ENCODE peak calls at places on chromosomes 11 and 22, in seven cellular contexts. I, O, V, Q, S, J and P are unnamed samples. For H3K27me3, the result is how much of the 10 kb centered on the place peaks cover.

GRCh38 chr11:12784987-12785386 is 110.8 kb downstream of the TEAD1 start:
- DNase-seq in I (no peak), O (no peak), V (no peak), Q (no peak), S (no peak), J (no peak), P (no peak)

GRCh38 chr11:125626381-125626950 is 1.5 kb downstream of the CHEK1 start:
- DNase-seq in I (no peak), O (no peak), V (no peak), Q (peak), S (no peak), J (no peak), P (no peak)

GRCh38 chr11:128934351-128934750 is 8.3 kb downstream of the TP53AIP1 start:
- DNase-seq in I (no peak), O (no peak), V (no peak), Q (no peak), S (no peak), J (no peak), P (no peak)

GRCh38 chr11:125517116-125517804 is 21.2 kb upstream of the FEZ1 start:
- DNase-seq in I (peak), O (peak), V (no peak), Q (peak), S (no peak), J (no peak), P (no peak)

GRCh38 chr22:47279337-47279736 is 516.9 kb downstream of the TBC1D22A start:
- DNase-seq in I (no peak), O (no peak), V (no peak), Q (no peak), S (no peak), J (no peak), P (no peak)

GRCh38 chr11:110526323-110526722 is 96.6 kb downstream of the FDX1 start:
- DNase-seq in I (no peak), O (no peak), V (no peak), Q (no peak), S (peak), J (no peak), P (no peak)

GRCh38 chr11:820655-821512 is 2.2 kb downstream of the PNPLA2 start:
- DNase-seq in I (peak), O (peak), V (no peak), Q (peak), S (peak), J (peak), P (peak)

GRCh38 chr11:45322891-45323597 is 36.9 kb upstream of the SYT13 start:
- DNase-seq in I (no peak), O (no peak), V (no peak), Q (no peak), S (no peak), J (peak), P (no peak)

GRCh38 chr22:29311468-29312217 is 3.9 kb downstream of the RASL10A start:
- DNase-seq in I (no peak), O (no peak), V (no peak), Q (no peak), S (no peak), J (peak), P (no peak)

GRCh38 chr11:105392546-105392945 is 217.3 kb upstream of the GRIA4 start:
- DNase-seq in I (no peak), O (no peak), V (no peak), Q (no peak), S (no peak), J (no peak), P (peak)

GRCh38 chr11:83033972-83034672 is 37.6 kb downstream of the RAB30 start:
- DNase-seq in I (peak), O (peak), V (no peak), Q (peak), S (peak), J (peak), P (peak)

GRCh38 chr11:45259607-45260006 is 26.5 kb downstream of the SYT13 start:
- DNase-seq in I (peak), O (no peak), V (no peak), Q (no peak), S (no peak), J (peak), P (peak)

GRCh38 chr11:123702137-123702536 is 39.3 kb downstream of the ZNF202 start:
- DNase-seq in I (no peak), O (no peak), V (peak), Q (no peak), S (no peak), J (no peak), P (no peak)

GRCh38 chr11:2509481-2510001 is 64.7 kb downstream of the KCNQ1 start:
- DNase-seq in I (no peak), O (no peak), V (no peak), Q (no peak), S (peak), J (peak), P (no peak)

GRCh38 chr11:96264364-96264763 is 78.6 kb downstream of the MAML2 start:
- DNase-seq in I (no peak), O (no peak), V (no peak), Q (no peak), S (no peak), J (no peak), P (no peak)

GRCh38 chr11:59600636-59601035 is 14.9 kb downstream of the OSBP start:
- DNase-seq in I (no peak), O (no peak), V (no peak), Q (no peak), S (no peak), J (no peak), P (no peak)

GRCh38 chr22:49826603-49827306 is 918 bp downstream of the BRD1 start:
- DNase-seq in I (peak), O (peak), V (peak), Q (peak), S (peak), J (peak), P (peak)

GRCh38 chr11:95877288-95877687 is 46.6 kb downstream of the MTMR2 start:
- DNase-seq in I (no peak), O (no peak), V (no peak), Q (peak), S (no peak), J (no peak), P (peak)

GRCh38 chr11:75547177-75547576 is 14.9 kb upstream of the SERPINH1 start:
- DNase-seq in I (no peak), O (no peak), V (no peak), Q (no peak), S (no peak), J (no peak), P (no peak)

GRCh38 chr11:46346886-46347636 is at the start of gene DGKZ:
- DNase-seq in I (peak), O (peak), V (peak), Q (peak), S (peak), J (peak), P (peak)

GRCh38 chr11:2574043-2574552 is 125.7 kb downstream of the KCNQ1OT1 start:
- DNase-seq in I (no peak), O (peak), V (no peak), Q (no peak), S (no peak), J (peak), P (no peak)

GRCh38 chr11:10379022-10379421 is 74.1 kb downstream of the ADM start:
- DNase-seq in I (peak), O (no peak), V (no peak), Q (peak), S (no peak), J (no peak), P (no peak)

GRCh38 chr11:1952806-1953482 is 5.8 kb downstream of the MRPL23 start:
- DNase-seq in I (no peak), O (peak), V (no peak), Q (no peak), S (no peak), J (peak), P (no peak)

GRCh38 chr11:120622189-120622912 is 110.8 kb downstream of the GRIK4 start:
- DNase-seq in I (no peak), O (no peak), V (no peak), Q (no peak), S (no peak), J (peak), P (peak)

GRCh38 chr22:19478466-19479357 is at the start of gene UFD1:
- DNase-seq in I (peak), O (peak), V (peak), Q (no peak), S (peak), J (peak), P (no peak)

GRCh38 chr11:113994077-113994954 is 19.4 kb downstream of the HTR3A start:
- DNase-seq in I (peak), O (peak), V (no peak), Q (peak), S (no peak), J (peak), P (no peak)

GRCh38 chr11:59755701-59756495 is 722 bp downstream of the STX3 start:
- DNase-seq in I (peak), O (peak), V (no peak), Q (peak), S (peak), J (peak), P (peak)

GRCh38 chr11:123405123-123405592 is 24.9 kb upstream of the GRAMD1B start:
- DNase-seq in I (no peak), O (no peak), V (peak), Q (no peak), S (no peak), J (peak), P (no peak)

GRCh38 chr11:29435421-29435820 is 581.4 kb downstream of the KCNA4 start:
- DNase-seq in I (no peak), O (no peak), V (no peak), Q (peak), S (no peak), J (no peak), P (peak)

GRCh38 chr11:134272381-134273316 is 3.5 kb upstream of the GLB1L3 start:
- DNase-seq in I (peak), O (no peak), V (no peak), Q (no peak), S (no peak), J (no peak), P (no peak)

GRCh38 chr22:17767236-17768065 is 6.8 kb downstream of the BID start:
- DNase-seq in I (no peak), O (no peak), V (peak), Q (no peak), S (no peak), J (no peak), P (no peak)

GRCh38 chr11:12288212-12288933 is 89.0 kb upstream of the PARVA start:
- DNase-seq in I (peak), O (peak), V (no peak), Q (peak), S (peak), J (peak), P (peak)

GRCh38 chr11:59157433-59157832 is 14.5 kb upstream of the DTX4 start:
- DNase-seq in I (no peak), O (no peak), V (no peak), Q (no peak), S (no peak), J (no peak), P (no peak)

GRCh38 chr11:36405585-36406367 is 104.3 kb downstream of the TRAF6 start:
- DNase-seq in I (no peak), O (no peak), V (no peak), Q (no peak), S (no peak), J (no peak), P (no peak)

GRCh38 chr22:21603973-21604372 is 25.8 kb downstream of the YDJC start:
- DNase-seq in I (no peak), O (no peak), V (no peak), Q (no peak), S (no peak), J (no peak), P (no peak)

GRCh38 chr11:120954381-120954780 is 69.5 kb upstream of the TBCEL start:
- DNase-seq in I (no peak), O (no peak), V (no peak), Q (no peak), S (no peak), J (no peak), P (no peak)

GRCh38 chr11:120344302-120345004 is 8.2 kb downstream of the ARHGEF12 start:
- DNase-seq in I (no peak), O (no peak), V (peak), Q (no peak), S (no peak), J (no peak), P (peak)

GRCh38 chr11:119134389-119134978 is 13.1 kb downstream of the HINFP start:
- DNase-seq in I (no peak), O (peak), V (no peak), Q (no peak), S (no peak), J (no peak), P (no peak)

DNA sequence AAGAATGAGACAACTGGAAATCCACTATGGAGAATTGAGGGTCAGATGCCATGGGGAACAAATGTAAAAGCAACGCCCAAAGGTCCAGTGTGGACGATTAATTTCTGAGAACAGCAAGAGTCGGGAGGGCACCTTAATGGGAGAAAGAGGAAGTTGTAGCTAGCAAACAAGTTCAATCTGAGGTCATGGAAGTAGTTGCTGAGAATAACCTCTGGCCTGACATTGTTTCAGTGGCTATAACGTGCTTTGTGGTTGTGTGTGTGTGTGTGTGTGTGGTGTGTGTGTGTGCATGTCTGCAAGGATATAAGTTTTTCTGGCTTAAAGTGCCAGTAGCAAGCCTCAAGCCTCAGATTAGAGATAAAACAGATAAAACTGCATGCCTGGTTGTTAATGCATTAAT is 1630.1 kb upstream of the TENM4 start:
- DNase-seq in I (no peak), O (no peak), V (peak), Q (no peak), S (no peak), J (no peak), P (no peak)
- TF ChIP-seq CTCF in I (no peak), O (no peak), V (no peak), Q (no peak), S (no peak), J (no peak), P (no peak)

DNA sequence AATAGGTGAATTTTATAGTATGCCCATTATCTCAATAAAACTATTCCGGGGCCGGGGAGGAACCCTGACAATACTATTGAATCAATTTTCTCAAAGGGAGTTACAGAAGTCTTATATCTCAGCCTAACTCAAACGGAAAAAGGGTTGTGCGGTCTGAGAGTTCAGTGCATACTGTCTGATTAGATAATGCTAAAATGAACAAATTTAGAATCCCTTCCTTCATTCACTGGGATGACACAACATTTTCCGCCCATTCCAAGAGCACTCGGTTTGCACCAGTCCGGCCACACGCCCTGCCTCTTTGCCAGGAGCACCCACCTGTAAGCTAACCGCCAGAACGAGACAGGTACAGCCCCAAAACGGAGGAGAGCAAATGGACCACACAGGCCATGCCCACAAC is 50.0 kb upstream of the NFRKB start:
- DNase-seq in I (no peak), O (no peak), V (no peak), Q (no peak), S (no peak), J (no peak), P (no peak)
- H3K4me3 ChIP-seq in I (no peak), O (no peak), V (no peak), Q (no peak), S (no peak), J (no peak), P (no peak)

DNA sequence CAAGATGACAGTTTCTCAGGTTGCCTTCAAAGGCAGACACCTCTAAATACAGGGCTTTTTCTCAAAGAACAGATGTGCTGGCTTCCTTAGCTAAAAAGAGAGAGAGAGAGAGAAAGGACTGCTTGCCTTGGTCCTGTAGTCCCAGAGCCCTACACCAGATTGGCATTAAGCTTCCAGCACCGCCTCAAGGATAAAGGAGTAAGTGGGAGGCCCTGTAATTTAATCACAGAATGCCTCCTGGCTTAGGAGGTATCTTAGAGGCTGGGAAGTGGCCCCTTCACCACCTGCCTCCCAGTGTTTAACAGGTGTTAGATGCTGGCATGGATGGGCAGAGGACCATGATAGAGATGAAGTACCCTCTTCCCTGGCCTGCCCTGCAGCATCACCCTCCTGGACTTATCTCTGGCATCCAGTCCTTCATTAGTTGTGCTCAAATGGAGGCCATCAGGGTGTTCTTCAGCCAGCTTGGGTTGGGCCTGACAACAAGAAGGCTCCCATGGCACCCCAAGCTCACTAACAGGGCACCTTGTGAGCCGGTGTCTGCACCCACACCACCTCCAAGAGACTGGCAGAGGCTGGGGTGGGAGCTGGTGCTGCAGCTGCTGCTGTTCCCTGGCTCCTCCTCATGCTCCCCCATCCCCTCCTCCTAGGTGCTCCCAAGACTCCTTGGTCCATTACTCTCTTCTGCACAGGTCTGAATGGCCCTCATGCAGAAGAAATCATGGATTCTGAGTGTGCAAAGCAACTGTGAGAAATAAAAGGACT is 32.5 kb downstream of the ABCC8 start:
- DNase-seq in I (no peak), O (no peak), V (no peak), Q (no peak), S (no peak), J (no peak), P (no peak)
- H3K27me3 ChIP-seq in I (under half), O (under half), V (under half), Q (under half), S (under half), J (under half), P (under half)

DNA sequence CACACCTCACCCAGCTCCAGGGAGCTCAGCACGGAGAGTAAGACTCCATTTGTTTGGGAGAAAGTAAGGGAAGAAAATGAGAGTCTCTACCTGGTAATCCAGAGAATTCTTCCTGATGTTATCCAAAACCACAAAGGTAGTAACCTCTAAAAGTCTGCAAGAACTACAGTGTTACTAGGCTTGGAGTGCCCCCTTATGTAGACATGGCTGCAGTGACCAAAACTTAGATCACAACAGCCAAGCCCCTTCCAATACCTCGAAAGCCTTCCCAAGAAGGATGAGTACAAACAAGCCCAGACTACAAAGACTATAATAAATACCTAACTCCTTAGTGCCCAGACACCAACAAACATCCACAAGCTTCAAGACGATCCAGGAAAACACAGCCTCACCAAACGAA is 4.9 kb downstream of the UBE2L6 start:
- DNase-seq in I (no peak), O (no peak), V (no peak), Q (no peak), S (no peak), J (no peak), P (peak)
- TF ChIP-seq CTCF in I (no peak), O (no peak), V (no peak), Q (no peak), S (no peak), J (no peak), P (no peak)

GRCh38 chr22:24421428-24421931 is 5.9 kb upstream of the ADORA2A start:
- DNase-seq in I (peak), O (no peak), V (no peak), Q (no peak), S (no peak), J (no peak), P (no peak)

GRCh38 chr22:24424901-24425775 is 2.3 kb upstream of the ADORA2A start:
- DNase-seq in I (no peak), O (no peak), V (no peak), Q (no peak), S (no peak), J (no peak), P (no peak)

GRCh38 chr22:24424001-24424900 is 3.1 kb upstream of the ADORA2A start:
- DNase-seq in I (peak), O (no peak), V (peak), Q (no peak), S (no peak), J (no peak), P (no peak)

GRCh38 chr22:24422078-24422665 is 5.2 kb upstream of the ADORA2A start:
- DNase-seq in I (no peak), O (no peak), V (no peak), Q (no peak), S (no peak), J (no peak), P (no peak)

GRCh38 chr22:24423519-24424000 is 3.8 kb upstream of the ADORA2A start:
- DNase-seq in I (peak), O (peak), V (peak), Q (peak), S (peak), J (peak), P (no peak)
- H3K4me3 ChIP-seq in I (peak), O (peak), V (peak), Q (peak), S (peak), J (peak), P (peak)

GRCh38 chr11:65785329-65786007 is 1.4 kb upstream of the OVOL1 start:
- DNase-seq in I (no peak), O (no peak), V (no peak), Q (no peak), S (no peak), J (no peak), P (no peak)
- H3K27me3 ChIP-seq in I (under half), O (under half), V (under half), Q (under half), S (under half), J (under half), P (under half)